ENCODE peak calls at places on chromosomes 7 and 10, in eight cellular contexts. G is A673, W is astrocyte, B is GM23248, P is AG04450, Z is neural progenitor cell, F is left ventricle myocardium inferior, I is aorta. M is an unnamed sample.

GRCh38 chr10:117751259-117751658 is 208.7 kb downstream of the EMX2 start:
- DNase-seq in G (no peak), W (no peak), B (no peak), P (no peak), Z (no peak), F (no peak), I (no peak), M (no peak)

GRCh38 chr10:117612113-117612512 is 69.6 kb downstream of the EMX2 start:
- DNase-seq in G (no peak), W (no peak), B (no peak), P (no peak), Z (no peak), F (no peak), I (no peak), M (no peak)

GRCh38 chr10:103600325-103600724 is 106.8 kb downstream of the NEURL1 start:
- DNase-seq in G (no peak), W (no peak), B (no peak), P (no peak), Z (no peak), F (no peak), I (no peak), M (no peak)

GRCh38 chr7:107813524-107813923 is 10.5 kb upstream of the SLC26A3 start:
- DNase-seq in G (no peak), W (no peak), B (no peak), P (no peak), Z (no peak), F (no peak), I (no peak), M (no peak)

GRCh38 chr7:603152-603941 is 83.7 kb upstream of the PDGFA start:
- DNase-seq in G (no peak), W (no peak), B (no peak), P (no peak), Z (no peak), F (no peak), I (peak; percentile 73), M (peak; percentile 37)

GRCh38 chr7:82428186-82428961 is 15.2 kb downstream of the CACNA2D1 start:
- DNase-seq in G (no peak), W (peak; percentile 91), B (peak; percentile 65), P (peak; percentile 49), Z (no peak), F (no peak), I (no peak), M (no peak)

GRCh38 chr10:6603142-6604125 is 23.4 kb upstream of the PRKCQ start:
- DNase-seq in G (no peak), W (no peak), B (no peak), P (no peak), Z (no peak), F (no peak), I (no peak), M (no peak)

GRCh38 chr7:54932818-54933543 is 85.8 kb upstream of the EGFR start:
- DNase-seq in G (peak; percentile 52), W (peak; percentile 65), B (peak; percentile 83), P (peak; percentile 18), Z (peak; percentile 82), F (peak; percentile 57), I (peak; percentile 92), M (no peak)

GRCh38 chr7:359226-359775 is 69.3 kb downstream of the FOXL3 start:
- DNase-seq in G (no peak), W (no peak), B (no peak), P (no peak), Z (no peak), F (peak; percentile 9), I (peak; percentile 60), M (no peak)

GRCh38 chr10:13414855-13415254 is 66.8 kb upstream of the SEPHS1 start:
- DNase-seq in G (peak; percentile 32), W (no peak), B (peak; percentile 28), P (no peak), Z (peak; percentile 58), F (no peak), I (no peak), M (no peak)

GRCh38 chr7:44101304-44101965 is 2.7 kb upstream of the AEBP1 start:
- DNase-seq in G (no peak), W (no peak), B (no peak), P (no peak), Z (no peak), F (peak; percentile 11), I (no peak), M (no peak)
- H3K4me3 ChIP-seq in G (no peak overlapping the region), W (no peak overlapping the region), B (no peak overlapping the region), P (no peak overlapping the region), Z (no peak overlapping the region), F (no peak overlapping the region), I (no peak overlapping the region), M (no peak overlapping the region)

DNA sequence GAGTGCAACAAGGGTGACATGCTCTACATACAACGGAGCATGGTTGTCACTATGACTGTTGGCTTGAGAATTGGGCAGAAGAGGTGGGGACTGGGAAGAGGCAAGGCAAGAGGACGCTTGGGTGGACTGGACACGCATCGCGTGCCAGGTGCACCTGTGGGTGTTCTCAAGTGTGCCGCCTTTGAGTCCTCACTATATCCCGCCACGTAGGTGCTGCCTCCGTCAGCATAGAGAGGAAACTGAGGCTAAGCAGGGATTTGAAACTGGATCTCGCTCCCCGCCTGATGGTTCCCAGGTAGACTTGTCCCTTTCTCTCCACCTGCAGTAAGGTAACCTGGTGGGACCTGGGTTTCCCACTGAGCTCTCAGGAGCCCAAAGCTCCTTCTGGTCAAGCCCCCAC is 27.2 kb downstream of the CDH23 start:
- DNase-seq in G (no peak), W (no peak), B (no peak), P (no peak), Z (no peak), F (no peak), I (peak; percentile 46), M (peak; percentile 29)
- H3K4me3 ChIP-seq in G (no peak overlapping the region), W (no peak overlapping the region), B (no peak overlapping the region), P (no peak overlapping the region), Z (no peak overlapping the region), F (no peak overlapping the region), I (no peak overlapping the region), M (no peak overlapping the region)

DNA sequence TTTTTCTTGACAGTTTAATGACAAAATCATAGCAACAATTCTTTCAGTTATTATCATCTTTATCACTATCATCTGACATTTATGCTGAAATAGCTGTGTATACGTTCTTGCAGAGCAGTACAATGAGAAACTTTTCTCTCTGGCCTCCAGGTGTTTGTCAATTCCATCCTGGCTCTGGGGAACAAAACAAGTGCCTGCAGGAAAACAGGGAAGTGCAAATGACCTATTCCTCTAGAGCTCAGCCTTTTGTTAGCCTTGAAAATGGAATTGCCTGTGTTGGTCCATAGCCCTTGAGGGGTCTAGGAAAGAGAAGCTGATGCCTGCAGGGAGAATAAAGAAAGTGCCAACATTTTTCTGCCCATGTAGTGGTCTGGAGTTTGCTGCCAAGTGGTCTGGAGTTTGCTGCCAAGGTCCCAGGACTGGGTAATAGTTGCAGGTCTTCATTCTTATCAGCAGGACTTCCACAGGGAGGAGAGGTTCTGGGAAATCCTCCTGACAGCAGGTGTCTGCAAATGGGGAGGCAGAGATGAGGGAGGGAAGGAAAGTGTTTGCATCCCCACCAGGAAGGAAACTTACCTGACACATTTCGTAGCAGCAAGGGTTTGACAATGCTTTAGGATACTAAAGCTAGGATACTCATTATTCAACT is 10.1 kb upstream of the CSTF2T start:
- DNase-seq in G (no peak), W (no peak), B (no peak), P (no peak), Z (no peak), F (no peak), I (no peak), M (no peak)
- H3K4me3 ChIP-seq in G (no peak overlapping the region), W (no peak overlapping the region), B (no peak overlapping the region), P (no peak overlapping the region), Z (no peak overlapping the region), F (no peak overlapping the region), I (no peak overlapping the region), M (no peak overlapping the region)

DNA sequence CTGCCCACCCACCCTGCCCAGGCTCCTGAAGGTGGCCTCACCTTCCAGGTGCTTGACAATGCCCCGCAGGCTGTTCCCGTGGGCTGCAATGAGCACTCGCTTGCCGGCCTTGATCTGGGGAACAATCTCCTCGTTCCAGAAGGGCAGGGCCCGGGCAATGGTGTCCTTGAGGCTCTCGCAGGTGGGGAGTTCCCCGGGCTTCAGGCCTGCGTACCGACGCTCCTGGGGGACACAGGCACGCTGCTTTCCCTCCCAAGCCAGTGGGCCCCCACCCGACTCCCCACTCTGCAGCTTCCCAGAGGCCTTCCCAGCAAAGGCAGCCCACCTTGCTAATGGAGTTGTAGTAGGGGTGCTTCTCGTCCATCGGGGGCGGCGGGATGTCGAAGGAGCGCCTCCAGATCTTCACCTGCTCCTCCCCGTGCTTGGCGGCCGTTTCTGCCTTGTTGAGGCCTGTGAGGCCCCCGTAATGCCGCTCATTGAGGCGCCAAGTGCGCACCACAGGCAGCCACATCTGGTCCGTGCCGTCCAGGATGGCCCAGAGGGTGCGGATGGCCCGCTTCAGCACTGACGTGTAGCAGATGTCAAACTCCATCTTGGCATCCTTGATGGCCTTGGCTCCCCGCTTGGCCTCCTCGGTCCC is 456 bp downstream of the PGAM2 start:
- DNase-seq in G (no peak), W (no peak), B (peak; percentile 41), P (no peak), Z (peak; percentile 11), F (no peak), I (peak; percentile 76), M (peak; percentile 58)
- H3K4me3 ChIP-seq in G (no peak overlapping the region), W (no peak overlapping the region), B (no peak overlapping the region), P (no peak overlapping the region), Z (peak overlapping the region; percentile 35), F (peak overlapping the region; percentile 74), I (no peak overlapping the region), M (no peak overlapping the region)

DNA sequence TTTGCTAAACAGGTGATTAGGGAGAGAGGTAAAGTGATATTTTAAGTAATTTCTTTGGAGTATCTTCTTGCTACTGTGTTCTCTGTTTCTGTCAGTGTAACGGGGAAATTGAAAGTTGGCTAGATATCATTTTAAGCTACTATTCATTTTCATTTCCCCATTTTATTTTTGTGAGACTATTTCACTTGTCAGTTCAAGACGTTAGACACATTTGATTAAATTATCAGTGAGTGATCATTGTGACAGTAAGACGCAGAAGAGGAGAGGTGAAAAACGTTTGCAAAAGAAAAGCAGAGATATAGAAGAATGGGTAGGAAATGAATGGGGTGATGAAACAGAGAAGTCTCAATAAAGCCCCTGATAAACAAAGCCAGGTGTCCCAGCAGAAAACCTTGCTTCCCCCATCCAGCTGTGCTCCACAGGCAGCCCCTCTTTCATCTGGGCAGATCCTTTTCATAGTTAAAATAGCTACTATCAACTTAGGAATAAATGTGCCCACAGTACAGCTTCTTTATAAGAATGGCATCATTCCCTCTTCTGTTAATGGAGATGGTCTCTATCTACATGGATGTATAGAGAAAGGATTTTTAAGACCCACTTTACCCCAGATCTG is 137.9 kb upstream of the ITGB1 start:
- DNase-seq in G (no peak), W (no peak), B (no peak), P (no peak), Z (no peak), F (no peak), I (no peak), M (no peak)
- H3K4me3 ChIP-seq in G (no peak overlapping the region), W (no peak overlapping the region), B (no peak overlapping the region), P (no peak overlapping the region), Z (no peak overlapping the region), F (no peak overlapping the region), I (no peak overlapping the region), M (no peak overlapping the region)

GRCh38 chr10:37826806-37827205 is 30.6 kb downstream of the ZNF248 start:
- DNase-seq in G (no peak), W (no peak), B (no peak), P (no peak), Z (no peak), F (no peak), I (no peak), M (no peak)

GRCh38 chr10:37831495-37832333 is 25.7 kb downstream of the ZNF248 start:
- DNase-seq in G (no peak), W (no peak), B (peak; percentile 3), P (no peak), Z (no peak), F (no peak), I (no peak), M (no peak)
- H3K4me3 ChIP-seq in G (no peak overlapping the region), W (no peak overlapping the region), B (no peak overlapping the region), P (no peak overlapping the region), Z (no peak overlapping the region), F (no peak overlapping the region), I (peak overlapping the region; percentile 31), M (no peak overlapping the region)

GRCh38 chr10:44962870-44963738 is 3.5 kb downstream of the RASSF4 start:
- DNase-seq in G (no peak), W (no peak), B (no peak), P (no peak), Z (peak; percentile 76), F (no peak), I (no peak), M (no peak)
- H3K4me3 ChIP-seq in G (no peak overlapping the region), W (no peak overlapping the region), B (no peak overlapping the region), P (no peak overlapping the region), Z (peak overlapping the region; percentile 29), F (peak overlapping the region; percentile 85), I (no peak overlapping the region), M (no peak overlapping the region)